ENCODE peak calls at places on chromosome 14, in eight cellular contexts. S, K, I, M, X, O, B and D are unnamed samples.

GRCh38 chr14:24293525-24293924 is 6.1 kb downstream of the DHRS1 start:
- DNase-seq in S (no peak), K (no peak), I (no peak), M (no peak), X (no peak), O (no peak), B (no peak), D (no peak)

GRCh38 chr14:63726499-63726898 is 1.4 kb downstream of the SGPP1 start:
- DNase-seq in S (no peak), K (no peak), I (no peak), M (no peak), X (no peak), O (no peak), B (no peak), D (no peak)

GRCh38 chr14:24079521-24080141 is 8.3 kb downstream of the CPNE6 start:
- DNase-seq in S (no peak), K (no peak), I (no peak), M (no peak), X (no peak), O (no peak), B (no peak), D (no peak)

GRCh38 chr14:67524152-67524963 is 8.7 kb upstream of the PLEKHH1 start:
- DNase-seq in S (no peak), K (no peak), I (no peak), M (no peak), X (no peak), O (no peak), B (no peak), D (no peak)

GRCh38 chr14:69313176-69313575 is 53.2 kb downstream of the GALNT16 start:
- DNase-seq in S (no peak), K (no peak), I (no peak), M (no peak), X (no peak), O (no peak), B (peak), D (no peak)

GRCh38 chr14:101556566-101557320 is 4.6 kb upstream of the DIO3 start:
- DNase-seq in S (no peak), K (no peak), I (no peak), M (no peak), X (no peak), O (no peak), B (no peak), D (no peak)

GRCh38 chr14:92103363-92103762 is 3.0 kb downstream of the ATXN3 start:
- DNase-seq in S (no peak), K (no peak), I (no peak), M (no peak), X (no peak), O (no peak), B (no peak), D (no peak)

GRCh38 chr14:92704036-92704804 is 44.2 kb downstream of the LGMN start:
- DNase-seq in S (no peak), K (no peak), I (no peak), M (no peak), X (no peak), O (no peak), B (no peak), D (no peak)

GRCh38 chr14:62655161-62655560 is 390.1 kb downstream of the KCNH5 start:
- DNase-seq in S (no peak), K (no peak), I (no peak), M (no peak), X (no peak), O (no peak), B (no peak), D (no peak)

GRCh38 chr14:56491299-56492285 is 88.0 kb upstream of the TMEM260 start:
- DNase-seq in S (peak), K (peak), I (peak), M (no peak), X (no peak), O (no peak), B (peak), D (peak)

GRCh38 chr14:20799444-20799843 is 3.2 kb downstream of the RNASE1 start:
- DNase-seq in S (no peak), K (no peak), I (no peak), M (no peak), X (no peak), O (no peak), B (no peak), D (no peak)

GRCh38 chr14:91154851-91155625 is 41.2 kb downstream of the DGLUCY start:
- DNase-seq in S (peak), K (no peak), I (peak), M (no peak), X (peak), O (no peak), B (no peak), D (no peak)

GRCh38 chr14:63650336-63650952 is 8.8 kb upstream of the WDR89 start:
- DNase-seq in S (no peak), K (no peak), I (no peak), M (no peak), X (peak), O (no peak), B (peak), D (no peak)

GRCh38 chr14:32329146-32329545 is at the start of gene AKAP6:
- DNase-seq in S (no peak), K (no peak), I (no peak), M (no peak), X (no peak), O (no peak), B (no peak), D (no peak)

GRCh38 chr14:89750909-89751502 is 203.5 kb downstream of the EFCAB11 start:
- DNase-seq in S (no peak), K (no peak), I (no peak), M (no peak), X (no peak), O (no peak), B (no peak), D (no peak)

GRCh38 chr14:100588671-100589070 is 1.5 kb upstream of the BEGAIN start:
- DNase-seq in S (no peak), K (no peak), I (no peak), M (no peak), X (no peak), O (no peak), B (no peak), D (no peak)

GRCh38 chr14:52422650-52423356 is 108.7 kb downstream of the PTGER2 start:
- DNase-seq in S (no peak), K (no peak), I (no peak), M (no peak), X (no peak), O (no peak), B (no peak), D (no peak)

GRCh38 chr14:22791302-22791701 is 23.9 kb downstream of the SLC7A7 start:
- DNase-seq in S (no peak), K (no peak), I (peak), M (no peak), X (no peak), O (no peak), B (no peak), D (no peak)

GRCh38 chr14:94536836-94537235 is 24.4 kb upstream of the SERPINA4 start:
- DNase-seq in S (peak), K (peak), I (no peak), M (no peak), X (no peak), O (no peak), B (no peak), D (no peak)

GRCh38 chr14:21317433-21317832 is 37.5 kb downstream of the RPGRIP1 start:
- DNase-seq in S (no peak), K (no peak), I (no peak), M (no peak), X (no peak), O (no peak), B (no peak), D (no peak)

GRCh38 chr14:92586001-92586947 is 72.7 kb downstream of the RIN3 start:
- DNase-seq in S (peak), K (no peak), I (peak), M (no peak), X (peak), O (no peak), B (peak), D (no peak)

GRCh38 chr14:75010472-75010871 is 7.8 kb downstream of the EIF2B2 start:
- DNase-seq in S (no peak), K (no peak), I (peak), M (no peak), X (no peak), O (no peak), B (no peak), D (no peak)

GRCh38 chr14:35438910-35439713 is 34.6 kb upstream of the NFKBIA start:
- DNase-seq in S (peak), K (peak), I (peak), M (no peak), X (no peak), O (no peak), B (no peak), D (no peak)

GRCh38 chr14:89723930-89724915 is 230.3 kb downstream of the EFCAB11 start:
- DNase-seq in S (no peak), K (no peak), I (peak), M (no peak), X (no peak), O (no peak), B (no peak), D (no peak)